ENCODE peak calls at places on chromosomes 12 and 14, in nine cellular contexts. X, E, S, B, V, W, L, O and N are unnamed samples.

GRCh38 chr12:53343449-53343848 is 7.3 kb upstream of the SP7 start:
- DNase-seq in X (no peak), E (no peak), S (no peak), B (no peak), V (no peak), W (no peak), L (no peak), O (no peak), N (no peak)

GRCh38 chr14:92348154-92348553 is 25.2 kb downstream of the SLC24A4 start:
- DNase-seq in X (no peak), E (no peak), S (no peak), B (no peak), V (no peak), W (no peak), L (no peak), O (no peak), N (no peak)

GRCh38 chr14:63192085-63192484 is 12.2 kb upstream of the RHOJ start:
- DNase-seq in X (no peak), E (peak), S (no peak), B (no peak), V (no peak), W (no peak), L (no peak), O (no peak), N (no peak)

GRCh38 chr12:94650143-94651056 is at the start of gene TMCC3:
- DNase-seq in X (peak), E (peak), S (peak), B (peak), V (peak), W (no peak), L (no peak), O (peak), N (peak)

GRCh38 chr12:31682136-31682962 is 22.9 kb downstream of the ETFBKMT start:
- DNase-seq in X (no peak), E (peak), S (peak), B (peak), V (peak), W (peak), L (peak), O (peak), N (peak)

GRCh38 chr14:54852215-54852614 is 50.4 kb downstream of the GCH1 start:
- DNase-seq in X (no peak), E (no peak), S (no peak), B (no peak), V (no peak), W (no peak), L (no peak), O (no peak), N (no peak)

GRCh38 chr12:123960856-123961255 is 11.8 kb downstream of the CCDC92 start:
- DNase-seq in X (no peak), E (no peak), S (no peak), B (no peak), V (no peak), W (no peak), L (no peak), O (no peak), N (no peak)

GRCh38 chr12:75087656-75088055 is 122.0 kb downstream of the KCNC2 start:
- DNase-seq in X (no peak), E (peak), S (no peak), B (no peak), V (no peak), W (no peak), L (no peak), O (peak), N (no peak)

GRCh38 chr14:45089813-45090212 is 5.9 kb downstream of the PRPF39 start:
- DNase-seq in X (no peak), E (no peak), S (no peak), B (no peak), V (no peak), W (no peak), L (no peak), O (no peak), N (no peak)

GRCh38 chr14:65074449-65075155 is 27.7 kb downstream of the MAX start:
- DNase-seq in X (no peak), E (no peak), S (no peak), B (no peak), V (no peak), W (no peak), L (no peak), O (no peak), N (no peak)

GRCh38 chr12:56591111-56591510 is 39.0 kb downstream of the BAZ2A start:
- DNase-seq in X (no peak), E (no peak), S (no peak), B (no peak), V (peak), W (no peak), L (no peak), O (peak), N (no peak)

GRCh38 chr14:32352631-32353030 is 23.5 kb downstream of the AKAP6 start:
- DNase-seq in X (no peak), E (peak), S (no peak), B (no peak), V (no peak), W (no peak), L (no peak), O (no peak), N (no peak)

GRCh38 chr12:58253663-58254062 is 312.3 kb downstream of the ATP23 start:
- DNase-seq in X (no peak), E (no peak), S (no peak), B (no peak), V (no peak), W (no peak), L (no peak), O (no peak), N (no peak)

GRCh38 chr12:54521291-54522062 is 23.9 kb downstream of the NCKAP1L start:
- DNase-seq in X (no peak), E (no peak), S (no peak), B (no peak), V (no peak), W (no peak), L (no peak), O (no peak), N (no peak)

GRCh38 chr14:68143341-68143807 is 323.8 kb downstream of the RAD51B start:
- DNase-seq in X (peak), E (peak), S (no peak), B (peak), V (no peak), W (peak), L (no peak), O (no peak), N (peak)

GRCh38 chr14:42013560-42013959 is 406.9 kb downstream of the LRFN5 start:
- DNase-seq in X (no peak), E (no peak), S (no peak), B (no peak), V (no peak), W (no peak), L (no peak), O (no peak), N (no peak)

GRCh38 chr14:63710497-63710896 is 17.4 kb downstream of the SGPP1 start:
- DNase-seq in X (no peak), E (no peak), S (no peak), B (no peak), V (no peak), W (no peak), L (no peak), O (no peak), N (no peak)

GRCh38 chr12:16844875-16845274 is 238.9 kb upstream of the LMO3 start:
- DNase-seq in X (no peak), E (no peak), S (peak), B (no peak), V (no peak), W (no peak), L (no peak), O (peak), N (no peak)

GRCh38 chr12:9615420-9616135 is 7.9 kb upstream of the KLRB1 start:
- DNase-seq in X (no peak), E (no peak), S (no peak), B (no peak), V (peak), W (no peak), L (no peak), O (no peak), N (no peak)

GRCh38 chr14:55129428-55130193 is 559 bp downstream of the LGALS3 start:
- DNase-seq in X (peak), E (peak), S (peak), B (peak), V (peak), W (peak), L (peak), O (peak), N (peak)

GRCh38 chr12:30796891-30797371 is 42.2 kb upstream of the CAPRIN2 start:
- DNase-seq in X (no peak), E (peak), S (peak), B (no peak), V (no peak), W (no peak), L (peak), O (peak), N (no peak)

GRCh38 chr12:98757455-98757854 is 112.4 kb downstream of the APAF1 start:
- DNase-seq in X (no peak), E (no peak), S (no peak), B (no peak), V (no peak), W (no peak), L (no peak), O (no peak), N (no peak)

GRCh38 chr14:69132513-69133181 is 20.3 kb downstream of the DCAF5 start:
- DNase-seq in X (no peak), E (no peak), S (no peak), B (no peak), V (no peak), W (no peak), L (peak), O (no peak), N (no peak)

GRCh38 chr14:101480747-101481530 is 80.4 kb upstream of the DIO3 start:
- DNase-seq in X (peak), E (peak), S (no peak), B (peak), V (no peak), W (no peak), L (no peak), O (peak), N (peak)

GRCh38 chr14:33297565-33297964 is 358.9 kb downstream of the NPAS3 start:
- DNase-seq in X (no peak), E (no peak), S (no peak), B (no peak), V (no peak), W (no peak), L (no peak), O (peak), N (no peak)

GRCh38 chr14:102799684-102800562 is 22.7 kb downstream of the TRAF3 start:
- DNase-seq in X (no peak), E (peak), S (no peak), B (no peak), V (no peak), W (no peak), L (peak), O (no peak), N (no peak)

GRCh38 chr14:94341654-94342333 is 18.7 kb upstream of the SERPINA6 start:
- DNase-seq in X (no peak), E (no peak), S (no peak), B (no peak), V (no peak), W (no peak), L (no peak), O (no peak), N (no peak)

GRCh38 chr12:97250483-97250882 is 212.1 kb upstream of the RMST start:
- DNase-seq in X (no peak), E (no peak), S (no peak), B (no peak), V (no peak), W (no peak), L (no peak), O (no peak), N (no peak)

GRCh38 chr14:20400965-20401593 is 12.2 kb downstream of the TEP1 start:
- DNase-seq in X (no peak), E (no peak), S (no peak), B (no peak), V (peak), W (no peak), L (no peak), O (no peak), N (no peak)

GRCh38 chr12:43292699-43293098 is 259.3 kb downstream of the ADAMTS20 start:
- DNase-seq in X (no peak), E (peak), S (no peak), B (no peak), V (no peak), W (no peak), L (no peak), O (no peak), N (no peak)

GRCh38 chr12:95877622-95878021 is 18.9 kb downstream of the SNRPF start:
- DNase-seq in X (no peak), E (no peak), S (no peak), B (no peak), V (no peak), W (no peak), L (no peak), O (no peak), N (no peak)

GRCh38 chr14:51850651-51851050 is 9.8 kb upstream of the GNG2 start:
- DNase-seq in X (no peak), E (no peak), S (no peak), B (no peak), V (no peak), W (no peak), L (no peak), O (no peak), N (no peak)

GRCh38 chr14:34853041-34853440 is 22.1 kb downstream of the BAZ1A start:
- DNase-seq in X (no peak), E (peak), S (no peak), B (no peak), V (no peak), W (no peak), L (no peak), O (no peak), N (no peak)

GRCh38 chr12:103928736-103929050 is 1.5 kb upstream of the HSP90B1 start:
- DNase-seq in X (no peak), E (no peak), S (no peak), B (peak), V (peak), W (no peak), L (no peak), O (no peak), N (no peak)

GRCh38 chr12:88188180-88188579 is 46.1 kb downstream of the TMTC3 start:
- DNase-seq in X (no peak), E (no peak), S (no peak), B (no peak), V (no peak), W (no peak), L (no peak), O (no peak), N (no peak)

GRCh38 chr14:36013483-36013882 is 163.0 kb downstream of the PTCSC3 start:
- DNase-seq in X (no peak), E (no peak), S (no peak), B (no peak), V (no peak), W (no peak), L (no peak), O (no peak), N (no peak)
- TF ChIP-seq CTCF in X (no peak), E (no peak), S (no peak), B (no peak), V (no peak), W (no peak), L (no peak), O (no peak), N (no peak)

GRCh38 chr12:46831335-46832083 is 5.7 kb upstream of the SLC38A4 start:
- DNase-seq in X (no peak), E (no peak), S (peak), B (no peak), V (no peak), W (no peak), L (no peak), O (peak), N (peak)

GRCh38 chr12:46830731-46831334 is 5.0 kb upstream of the SLC38A4 start:
- DNase-seq in X (no peak), E (no peak), S (peak), B (no peak), V (no peak), W (no peak), L (no peak), O (no peak), N (no peak)

GRCh38 chr12:46824709-46825108 is 1.1 kb downstream of the SLC38A4 start:
- DNase-seq in X (no peak), E (no peak), S (no peak), B (no peak), V (no peak), W (no peak), L (no peak), O (no peak), N (no peak)

DNA sequence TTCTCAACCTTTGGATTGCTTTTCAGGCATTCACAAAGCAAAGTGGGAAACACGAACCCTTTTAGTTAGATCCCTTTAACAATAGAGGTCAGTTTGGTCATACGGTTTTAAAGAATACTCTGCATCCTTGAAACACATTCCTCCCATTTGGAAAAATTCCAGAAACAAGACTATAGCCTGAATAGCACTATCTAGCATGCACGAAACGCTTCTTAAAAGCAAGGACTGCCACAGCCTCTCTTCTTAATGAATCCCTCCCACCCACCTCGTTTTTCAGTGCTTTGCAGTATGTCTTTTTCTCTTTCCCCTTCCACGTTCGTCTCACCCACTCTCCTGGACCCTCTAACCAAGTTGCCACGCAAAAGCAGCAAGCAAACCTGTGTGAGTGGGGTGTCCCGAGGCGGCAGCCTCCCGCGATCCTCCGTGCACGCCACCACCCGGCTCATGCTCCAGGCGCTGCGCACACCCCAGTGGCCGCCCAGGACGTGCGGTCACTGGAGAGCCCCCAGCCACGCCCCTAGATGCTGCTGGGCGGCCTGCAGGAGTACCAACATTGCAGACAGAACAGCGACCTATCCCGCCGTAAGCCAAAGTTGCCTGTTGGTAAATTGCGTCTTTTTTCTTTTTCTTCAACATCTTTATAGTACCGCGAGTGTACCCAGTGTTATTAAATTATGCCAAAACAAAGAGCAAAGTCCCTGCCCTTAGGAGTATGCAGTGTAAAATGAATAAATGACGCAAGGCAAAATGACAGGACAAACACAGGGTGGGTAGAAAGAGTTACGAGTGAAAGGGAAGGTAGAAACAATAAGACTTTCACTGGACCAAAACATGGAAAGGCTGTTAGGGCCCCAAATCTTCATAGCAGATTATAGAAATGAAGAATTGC is at the start of gene SLC38A4:
- DNase-seq in X (peak), E (peak), S (peak), B (no peak), V (no peak), W (no peak), L (no peak), O (peak), N (peak)
- TF ChIP-seq CTCF in X (peak), E (peak), S (no peak), B (no peak), V (no peak), W (no peak), L (peak), O (peak), N (no peak)

GRCh38 chr12:68971404-68971803 is 38.4 kb upstream of the CPM start:
- DNase-seq in X (no peak), E (peak), S (no peak), B (no peak), V (no peak), W (peak), L (no peak), O (no peak), N (no peak)
- TF ChIP-seq CTCF in X (no peak), E (no peak), S (no peak), B (no peak), V (no peak), W (no peak), L (no peak), O (no peak), N (no peak)

GRCh38 chr14:71212093-71212492 is 304.8 kb downstream of the PCNX1 start:
- DNase-seq in X (no peak), E (no peak), S (no peak), B (no peak), V (no peak), W (no peak), L (no peak), O (no peak), N (no peak)
- TF ChIP-seq CTCF in X (no peak), E (no peak), S (no peak), B (no peak), V (no peak), W (no peak), L (no peak), O (no peak), N (no peak)

GRCh38 chr14:60265163-60265562 is 16.1 kb downstream of the PPM1A start:
- DNase-seq in X (no peak), E (no peak), S (no peak), B (no peak), V (no peak), W (no peak), L (no peak), O (no peak), N (no peak)

GRCh38 chr14:60272177-60272576 is 23.2 kb downstream of the PPM1A start:
- DNase-seq in X (no peak), E (no peak), S (no peak), B (no peak), V (no peak), W (no peak), L (no peak), O (no peak), N (no peak)

GRCh38 chr14:60266021-60266937 is 17.3 kb downstream of the PPM1A start:
- DNase-seq in X (no peak), E (no peak), S (peak), B (no peak), V (no peak), W (no peak), L (peak), O (no peak), N (no peak)
- TF ChIP-seq CTCF in X (no peak), E (peak), S (peak), B (no peak), V (peak), W (no peak), L (peak), O (peak), N (no peak)

DNA sequence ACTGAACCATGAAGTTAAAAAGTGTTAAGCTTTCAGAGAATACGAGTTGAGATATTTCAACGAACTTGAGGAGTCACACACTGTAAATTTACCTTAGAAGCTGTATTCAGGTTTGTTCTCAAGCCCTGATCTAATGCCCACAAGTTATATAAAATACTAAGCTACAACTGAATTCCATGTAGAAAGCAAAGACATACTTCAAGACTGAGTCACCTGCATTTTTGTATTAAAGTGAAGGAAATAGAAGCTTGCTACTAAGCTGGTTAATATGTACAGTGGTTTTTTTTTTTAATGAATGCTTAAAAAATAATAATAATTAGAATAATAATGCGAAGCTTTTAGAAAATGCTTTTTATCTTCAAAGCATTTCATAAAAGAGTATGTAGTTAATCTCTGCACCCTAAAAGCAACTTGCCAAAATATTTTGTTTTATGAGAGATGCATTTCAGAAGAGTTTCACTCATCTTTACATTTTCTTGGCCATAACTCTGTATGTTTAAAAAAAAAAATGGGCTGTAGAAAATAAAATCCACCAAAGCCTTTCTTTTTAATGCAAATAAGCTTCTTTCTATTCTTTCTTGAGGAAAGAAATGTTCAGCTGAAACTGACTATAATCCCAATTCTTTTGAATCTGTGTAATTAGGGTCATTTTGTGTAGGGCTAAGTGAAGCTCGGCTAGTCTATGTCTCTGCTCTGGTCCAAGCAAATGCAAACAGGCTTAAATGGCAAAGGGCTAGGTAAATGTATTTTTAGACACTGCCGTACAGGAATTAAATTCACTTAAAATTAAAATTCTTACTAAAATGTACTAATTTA is 1047.5 kb upstream of the FLRT2 start:
- DNase-seq in X (no peak), E (peak), S (no peak), B (no peak), V (no peak), W (no peak), L (peak), O (no peak), N (no peak)
- TF ChIP-seq CTCF in X (no peak), E (no peak), S (no peak), B (no peak), V (no peak), W (no peak), L (no peak), O (no peak), N (no peak)

GRCh38 chr12:122865268-122866231 is 30.3 kb downstream of the HIP1R start:
- DNase-seq in X (peak), E (no peak), S (peak), B (peak), V (no peak), W (no peak), L (no peak), O (peak), N (peak)
- TF ChIP-seq CTCF in X (peak), E (peak), S (no peak), B (no peak), V (peak), W (no peak), L (peak), O (peak), N (peak)